ENCODE peak calls at places on chromosomes 4 and X, in four cellular contexts. F is suprapubic skin, I is stomach, U is transverse colon. M is an unnamed sample.

GRCh38 chrX:16462912-16463311 is 187.0 kb upstream of the S100G start:
- DNase-seq in F (no peak), I (no peak), U (no peak), M (no peak)

GRCh38 chr4:42401171-42401570 is 3.9 kb downstream of the SHISA3 start:
- DNase-seq in F (no peak), I (no peak), U (no peak), M (no peak)

GRCh38 chrX:96715412-96715940 is 30.8 kb downstream of the DIAPH2 start:
- DNase-seq in F (no peak), I (no peak), U (no peak), M (no peak)

GRCh38 chr4:126800723-126801191 is 832.0 kb upstream of the INTU start:
- DNase-seq in F (no peak), I (no peak), U (no peak), M (no peak)

GRCh38 chrX:35104626-35105025 is 162.0 kb downstream of the FAM47B start:
- DNase-seq in F (no peak), I (no peak), U (no peak), M (no peak)

GRCh38 chrX:42386681-42387080 is 391.3 kb downstream of the PPP1R2C start:
- DNase-seq in F (no peak), I (no peak), U (no peak), M (no peak)

GRCh38 chr4:111027526-111027925 is 404.6 kb upstream of the PITX2 start:
- DNase-seq in F (no peak), I (no peak), U (no peak), M (no peak)

GRCh38 chrX:49160908-49161307 is 1.6 kb upstream of the MAGIX start:
- DNase-seq in F (no peak), I (no peak), U (no peak), M (no peak)

GRCh38 chrX:136953867-136954787 is 73.6 kb upstream of the RBMX start:
- DNase-seq in F (no peak), I (peak), U (peak), M (no peak)

GRCh38 chr4:148664636-148665035 is 222.4 kb upstream of the NR3C2 start:
- DNase-seq in F (no peak), I (no peak), U (no peak), M (no peak)

GRCh38 chr4:2598661-2599654 is 62.5 kb downstream of the FAM193A start:
- DNase-seq in F (no peak), I (no peak), U (peak), M (no peak)

GRCh38 chr4:19193274-19193962 is 1058.3 kb upstream of the SLIT2 start:
- DNase-seq in F (no peak), I (no peak), U (peak), M (no peak)

GRCh38 chr4:2065106-2065930 is 6.2 kb downstream of the NAT8L start:
- DNase-seq in F (no peak), I (no peak), U (no peak), M (no peak)

GRCh38 chr4:85703098-85703497 is 228.1 kb downstream of the ARHGAP24 start:
- DNase-seq in F (no peak), I (no peak), U (no peak), M (no peak)

GRCh38 chrX:73963682-73964081 is 340.3 kb upstream of the ZCCHC13 start:
- DNase-seq in F (no peak), I (no peak), U (no peak), M (no peak)

GRCh38 chr4:100960232-100960631 is 387.1 kb downstream of the PPP3CA start:
- DNase-seq in F (no peak), I (no peak), U (no peak), M (no peak)

GRCh38 chr4:112253382-112254000 is 21.9 kb downstream of the AP1AR start:
- DNase-seq in F (no peak), I (no peak), U (no peak), M (no peak)

GRCh38 chr4:57037982-57038604 is 59.4 kb downstream of the POLR2B start:
- DNase-seq in F (no peak), I (peak), U (peak), M (no peak)

GRCh38 chrX:39174761-39175417 is 373.6 kb downstream of the MID1IP1 start:
- DNase-seq in F (no peak), I (peak), U (peak), M (no peak)

GRCh38 chr4:38005637-38006036 is 45.4 kb downstream of the PTTG2 start:
- DNase-seq in F (no peak), I (no peak), U (no peak), M (no peak)

GRCh38 chr4:117434424-117434823 is 349.0 kb upstream of the TRAM1L1 start:
- DNase-seq in F (no peak), I (no peak), U (no peak), M (no peak)

GRCh38 chr4:45693746-45694145 is 430.1 kb downstream of the GABRG1 start:
- DNase-seq in F (no peak), I (peak), U (no peak), M (no peak)

GRCh38 chr4:68655764-68656444 is 14.5 kb downstream of the UGT2B15 start:
- DNase-seq in F (no peak), I (no peak), U (no peak), M (no peak)

GRCh38 chr4:53196872-53197759 is 168.7 kb downstream of the SCFD2 start:
- DNase-seq in F (no peak), I (no peak), U (no peak), M (no peak)

GRCh38 chrX:108088511-108088910 is 2.8 kb downstream of the PSMD10 start:
- DNase-seq in F (no peak), I (no peak), U (no peak), M (no peak)

GRCh38 chr4:102439835-102440234 is 61.3 kb upstream of the NFKB1 start:
- DNase-seq in F (no peak), I (no peak), U (no peak), M (no peak)

GRCh38 chr4:2763511-2763967 is 7.4 kb upstream of the TNIP2 start:
- DNase-seq in F (no peak), I (no peak), U (no peak), M (no peak)

GRCh38 chr4:54225671-54226398 is 3.3 kb upstream of the PDGFRA start:
- DNase-seq in F (no peak), I (no peak), U (no peak), M (no peak)
- H3K4me3 ChIP-seq in F (peak), I (peak), U (peak), M (peak)

GRCh38 chr4:180513076-180513475 is 1730.1 kb upstream of the TENM3 start:
- DNase-seq in F (no peak), I (no peak), U (no peak), M (no peak)
- TF ChIP-seq EP300 in F (no peak), I (no peak), U (no peak), M (no peak)

DNA sequence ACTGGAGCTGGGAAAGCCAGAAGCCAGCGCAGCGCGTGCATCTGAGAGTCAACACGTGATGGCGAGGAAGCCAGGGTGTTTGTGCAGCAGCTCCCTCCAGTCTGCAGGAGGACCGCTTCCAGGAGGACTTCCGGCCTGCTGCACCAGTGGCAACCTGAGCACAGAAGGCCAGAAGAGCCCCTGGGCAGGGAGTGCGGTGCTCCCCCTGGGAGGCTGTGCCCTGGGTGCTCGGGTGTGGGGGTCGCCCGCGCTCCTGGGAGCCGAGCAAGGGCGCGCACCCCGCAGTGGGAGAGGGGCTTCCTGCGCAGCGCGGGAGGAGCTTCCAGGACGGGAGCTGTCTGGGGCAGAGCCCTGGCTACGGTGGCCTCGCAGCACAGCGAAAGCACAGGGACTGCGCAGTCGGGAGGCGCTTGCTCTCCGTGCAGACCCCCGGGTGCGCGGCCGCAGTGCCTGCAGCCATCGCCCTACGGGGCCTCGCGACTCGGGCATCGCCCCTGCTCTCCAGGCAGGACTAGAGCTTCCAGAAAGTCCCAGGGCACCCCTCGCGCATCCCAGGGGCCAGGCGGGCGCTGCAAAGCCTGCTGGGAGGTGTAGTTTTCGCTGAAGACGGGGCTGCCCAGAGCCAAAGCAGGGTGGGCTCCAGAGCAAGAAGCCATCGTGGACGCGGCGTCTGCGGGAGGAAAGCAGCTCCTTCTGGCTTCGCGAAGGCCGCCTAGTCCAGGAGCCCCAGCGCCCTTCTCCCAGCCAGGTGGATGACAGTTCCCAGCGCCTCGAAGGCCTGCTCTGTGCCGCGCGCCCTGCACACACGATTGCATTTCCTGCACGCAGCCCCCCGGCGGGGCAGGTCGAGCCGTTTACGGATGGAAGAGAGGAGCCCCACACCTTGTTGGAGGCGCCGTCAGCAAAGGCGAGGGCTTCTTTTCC is 24.1 kb upstream of the WFS1 start:
- DNase-seq in F (no peak), I (no peak), U (no peak), M (no peak)
- H3K4me3 ChIP-seq in F (peak), I (peak), U (no peak), M (peak)

DNA sequence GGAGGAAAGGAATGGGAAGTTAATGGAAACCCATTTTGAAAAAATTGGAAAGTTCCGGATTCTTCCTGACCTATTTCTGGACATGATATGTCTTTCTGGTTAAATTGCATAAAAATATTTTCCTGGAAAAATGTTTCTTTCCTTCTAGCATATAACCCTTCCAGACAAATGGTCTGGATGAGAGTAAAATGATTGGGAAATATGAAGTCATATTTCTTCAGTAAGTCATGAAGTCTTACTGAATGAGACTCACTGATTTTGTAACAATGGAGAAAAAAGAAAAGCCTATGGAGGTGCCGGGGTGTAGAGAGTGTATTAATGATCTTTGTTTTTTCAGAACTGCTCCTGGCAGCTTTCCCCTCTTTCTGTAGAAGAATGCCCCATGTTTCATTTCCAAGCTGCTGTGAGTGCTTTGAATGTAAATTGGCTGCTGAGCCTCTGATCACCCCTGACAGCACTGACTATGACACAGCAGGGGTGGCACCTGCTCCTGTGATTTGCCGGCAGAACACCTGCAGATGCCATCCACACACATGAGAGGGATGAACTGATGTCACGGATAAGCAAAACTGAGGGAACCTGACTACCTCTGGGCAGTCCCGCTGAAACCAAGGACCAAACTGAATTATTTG is 19.7 kb upstream of the ZNF41 start:
- DNase-seq in F (no peak), I (no peak), U (no peak), M (no peak)
- TF ChIP-seq EP300 in F (no peak), I (no peak), U (no peak), M (no peak)

GRCh38 chr4:186840222-186840701 is 116.6 kb upstream of the FAT1 start:
- DNase-seq in F (no peak), I (no peak), U (peak), M (no peak)
- H3K4me3 ChIP-seq in F (peak), I (peak), U (no peak), M (peak)

DNA sequence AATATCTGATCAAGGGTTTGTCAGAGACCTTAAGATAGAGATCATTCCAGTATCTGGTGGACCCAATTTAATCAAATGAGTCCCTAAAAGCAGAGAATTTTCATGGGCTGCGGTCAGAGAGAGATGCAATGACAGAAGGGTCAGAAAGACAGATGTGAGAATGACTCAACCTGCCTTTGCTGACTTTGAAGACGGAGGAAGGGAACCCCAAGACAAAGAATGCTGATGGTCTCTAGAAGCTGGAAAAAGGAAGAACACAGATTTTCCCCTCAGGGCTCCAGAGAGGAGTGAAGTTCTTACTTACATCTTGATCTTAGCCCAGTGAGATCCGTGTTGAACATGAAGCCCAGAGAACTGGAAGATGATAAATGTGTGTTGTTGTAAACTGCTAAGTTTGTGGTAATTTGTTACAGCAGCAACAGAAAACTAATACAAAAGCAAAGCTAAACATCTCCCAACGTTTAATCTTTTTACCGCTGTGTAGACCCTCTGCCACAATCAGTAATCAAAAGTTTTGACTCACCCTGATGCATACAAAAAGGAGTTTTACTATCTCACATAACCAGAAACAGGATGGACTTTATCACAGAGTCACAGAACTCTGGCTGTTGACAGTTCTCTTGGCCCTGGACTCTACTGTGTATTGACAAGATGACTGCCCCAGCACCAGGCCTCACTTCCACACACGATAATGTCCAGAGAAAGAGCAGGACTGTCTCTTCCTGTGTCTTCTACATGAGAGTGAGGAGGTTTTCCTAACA is 70.2 kb upstream of the MAGEB2 start:
- DNase-seq in F (no peak), I (no peak), U (no peak), M (no peak)
- TF ChIP-seq EP300 in F (no peak), I (no peak), U (no peak), M (no peak)